ENCODE peak calls at places on chromosomes 13 and 19, in seven cellular contexts. H is IMR-90, A is psoas muscle, B is BJ, N is tibial nerve, O is body of pancreas, J is cardiac muscle cell. Y is an unnamed sample.
A peak's percentile ranks its signal among the peaks of the same experiment; 100 is the strongest.

GRCh38 chr19:35793381-35794165 is 18.2 kb downstream of the ARHGAP33 start:
- DNase-seq in O (no peak), N (no peak), A (no peak), B (no peak), J (no peak), H (no peak), Y (peak; percentile 52)

GRCh38 chr13:41847216-41847615 is 113.7 kb downstream of the VWA8 start:
- DNase-seq in H (no peak), N (no peak), A (no peak), O (no peak), B (no peak), J (no peak), Y (no peak)

GRCh38 chr13:98921786-98922185 is 56.1 kb downstream of the DOCK9 start:
- DNase-seq in N (no peak), A (no peak), H (no peak), J (no peak), B (no peak), O (no peak), Y (no peak)

GRCh38 chr19:22623841-22624221 is 10.3 kb upstream of the ZNF492 start:
- DNase-seq in A (no peak), B (no peak), N (no peak), H (no peak), O (no peak), J (no peak), Y (no peak)

GRCh38 chr13:110302154-110302553 is 4.8 kb downstream of the COL4A1 start:
- DNase-seq in N (no peak), O (no peak), J (no peak), A (no peak), H (no peak), B (no peak), Y (no peak)

GRCh38 chr13:85441364-85441763 is 357.9 kb downstream of the SLITRK6 start:
- DNase-seq in A (no peak), H (no peak), O (no peak), B (no peak), N (no peak), J (no peak), Y (no peak)

GRCh38 chr13:52599853-52600603 is 42.2 kb upstream of the HNRNPA1L2 start:
- DNase-seq in H (peak; percentile 13), B (no peak), N (no peak), O (peak; percentile 13), J (peak; percentile 42), A (peak; percentile 64), Y (peak; percentile 21)

GRCh38 chr13:112142401-112142930 is 75.5 kb downstream of the SOX1 start:
- DNase-seq in N (no peak), B (no peak), J (no peak), A (no peak), O (no peak), H (no peak), Y (no peak)

GRCh38 chr13:79403113-79403512 is 2.9 kb downstream of the RBM26 start:
- DNase-seq in A (no peak), N (no peak), B (no peak), J (no peak), H (no peak), O (no peak), Y (no peak)

GRCh38 chr19:48196321-48196761 is 25.9 kb downstream of the ZSWIM9 start:
- DNase-seq in J (no peak), H (no peak), A (no peak), N (no peak), O (no peak), B (no peak), Y (no peak)

GRCh38 chr13:43021926-43022670 is 1.3 kb upstream of the DNAJC15 start:
- DNase-seq in H (peak; percentile 31), N (no peak), A (no peak), O (no peak), J (no peak), B (no peak), Y (no peak)

GRCh38 chr19:11089254-11090013 is at the start of gene LDLR:
- DNase-seq in J (peak; percentile 94), H (peak; percentile 90), B (peak; percentile 73), O (peak; percentile 96), A (peak; percentile 80), N (peak; percentile 78), Y (peak; percentile 96)

GRCh38 chr13:51632643-51633357 is 48.5 kb downstream of the WDFY2 start:
- DNase-seq in O (peak; percentile 28), A (no peak), N (no peak), H (no peak), B (no peak), J (no peak), Y (no peak)

GRCh38 chr19:39412867-39413268 is 399 bp downstream of the PLEKHG2 start:
- DNase-seq in A (no peak), J (no peak), H (no peak), O (no peak), B (no peak), N (no peak), Y (no peak)

GRCh38 chr13:109700176-109700575 is 86.2 kb downstream of the IRS2 start:
- DNase-seq in O (peak; percentile 67), A (peak; percentile 78), H (peak; percentile 24), B (no peak), J (peak; percentile 75), N (peak; percentile 48), Y (peak; percentile 80)

GRCh38 chr13:113777311-113778260 is 18.6 kb downstream of the TMEM255B start:
- DNase-seq in H (peak; percentile 17), B (no peak), A (peak; percentile 43), O (no peak), J (peak; percentile 81), N (no peak), Y (peak; percentile 22)

GRCh38 chr13:43005460-43006236 is 13.6 kb upstream of the EPSTI1 start:
- DNase-seq in B (no peak), A (no peak), J (peak; percentile 36), N (no peak), O (no peak), H (peak; percentile 32), Y (peak; percentile 28)

GRCh38 chr13:107104631-107105030 is 536.7 kb upstream of the ARGLU1 start:
- DNase-seq in O (no peak), B (peak; percentile 18), A (no peak), J (no peak), H (peak; percentile 35), N (no peak), Y (no peak)
- TF ChIP-seq CTCF in O (no peak), B (no peak), A (no peak), J (no peak), H (no peak), N (no peak), Y (no peak)

GRCh38 chr13:33108620-33109019 is 92.4 kb downstream of the KL start:
- DNase-seq in N (no peak), J (no peak), A (no peak), H (peak; percentile 71), B (peak; percentile 56), O (no peak), Y (peak; percentile 42)

GRCh38 chr13:33109319-33109718 is 93.1 kb downstream of the KL start:
- DNase-seq in N (no peak), A (no peak), B (no peak), J (no peak), H (no peak), O (no peak), Y (peak; percentile 66)

GRCh38 chr13:33105387-33106005 is 89.3 kb downstream of the KL start:
- DNase-seq in H (no peak), B (no peak), O (peak; percentile 46), A (peak; percentile 52), J (no peak), N (no peak), Y (no peak)

GRCh38 chr13:33106656-33107402 is 90.6 kb downstream of the KL start:
- DNase-seq in J (no peak), O (no peak), B (no peak), H (peak; percentile 62), A (no peak), N (no peak), Y (no peak)

DNA sequence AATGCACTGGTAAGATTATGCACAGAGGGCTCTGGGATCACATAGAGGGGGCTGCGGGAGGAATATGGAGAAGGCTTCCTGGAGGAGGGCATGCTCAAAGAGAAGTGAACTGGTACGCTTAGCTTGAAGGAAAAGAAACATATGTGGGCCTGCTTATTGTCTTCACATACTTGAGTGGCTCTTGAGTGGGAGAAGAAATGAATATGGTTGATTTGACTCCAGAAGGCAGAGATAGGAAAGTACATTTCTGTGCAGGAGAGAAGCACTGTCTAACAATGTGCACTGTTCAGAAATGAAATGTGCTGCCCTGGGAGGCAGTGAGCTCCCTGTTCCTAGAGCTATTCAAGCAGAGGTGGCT is 91.2 kb downstream of the KL start:
- DNase-seq in N (no peak), B (no peak), A (no peak), O (no peak), H (no peak), J (peak; percentile 32), Y (no peak)
- H3K4me3 ChIP-seq in N (no peak overlapping the region), B (no peak overlapping the region), A (no peak overlapping the region), O (no peak overlapping the region), H (no peak overlapping the region), J (no peak overlapping the region), Y (no peak overlapping the region)

GRCh38 chr19:58229255-58229639 is 533 bp downstream of the ZNF544 start:
- DNase-seq in N (no peak), J (peak; percentile 36), O (no peak), A (no peak), B (no peak), H (peak; percentile 12), Y (peak; percentile 49)
- TF ChIP-seq CTCF in N (no peak), J (no peak), O (no peak), A (no peak), B (peak; percentile 39), H (peak; percentile 33), Y (peak; percentile 45)

GRCh38 chr19:33248104-33248503 is 22.5 kb upstream of the SLC7A10 start:
- DNase-seq in O (no peak), H (no peak), B (no peak), A (peak; percentile 43), N (no peak), J (no peak), Y (no peak)

GRCh38 chr19:33247441-33247819 is 21.8 kb upstream of the SLC7A10 start:
- DNase-seq in O (no peak), N (no peak), J (no peak), A (peak; percentile 34), H (no peak), B (no peak), Y (no peak)

GRCh38 chr19:33248954-33249613 is 23.4 kb upstream of the SLC7A10 start:
- DNase-seq in H (no peak), N (no peak), B (no peak), O (peak; percentile 44), J (no peak), A (peak; percentile 60), Y (no peak)

GRCh38 chr19:33249740-33250366 is 24.2 kb upstream of the SLC7A10 start:
- DNase-seq in N (no peak), A (no peak), H (no peak), B (no peak), O (no peak), J (no peak), Y (no peak)

GRCh38 chr19:33248553-33248953 is 22.9 kb upstream of the SLC7A10 start:
- DNase-seq in H (no peak), N (no peak), B (no peak), A (peak; percentile 47), O (no peak), J (peak; percentile 25), Y (no peak)
- H3K4me3 ChIP-seq in H (no peak overlapping the region), N (no peak overlapping the region), B (no peak overlapping the region), A (no peak overlapping the region), O (no peak overlapping the region), J (no peak overlapping the region), Y (no peak overlapping the region)

DNA sequence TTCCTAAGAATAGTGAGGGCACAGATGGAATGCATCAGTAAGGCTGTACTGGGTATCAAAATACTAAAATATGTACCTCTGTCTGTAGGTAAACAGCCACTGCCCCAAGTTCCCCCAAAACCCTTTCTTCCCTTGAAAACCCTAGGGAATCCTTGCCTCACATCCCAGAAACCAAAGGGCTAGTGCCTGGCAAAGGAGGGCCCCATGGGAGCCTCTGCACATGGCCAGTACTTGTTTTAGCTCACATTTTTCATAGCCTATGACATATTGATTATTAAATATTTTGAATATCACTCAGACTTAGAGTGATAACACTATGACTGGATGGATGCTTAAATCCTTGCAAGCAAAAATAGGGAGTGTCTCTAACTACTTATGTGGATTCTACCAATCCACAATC is 237.1 kb downstream of the LHFPL6 start:
- DNase-seq in A (no peak), O (no peak), N (no peak), B (no peak), H (no peak), J (no peak), Y (peak; percentile 18)
- TF ChIP-seq CTCF in A (no peak), O (no peak), N (no peak), B (no peak), H (no peak), J (no peak), Y (no peak)